ENCODE peak calls at places on chromosomes 6 and 20, in eight cellular contexts. H is cardiac fibroblast, F is mesothelial cell of epicardium, C is endothelial cell, U is AG09319, B is B cell, Z is brain microvascular endothelial cell, T is GM10248. M is an unnamed sample.

GRCh38 chr6:33952016-33952415 is 148.2 kb upstream of the MLN start:
- DNase-seq in B (no peak), F (no peak), C (no peak), H (no peak), T (no peak), Z (no peak), U (no peak), M (no peak)

GRCh38 chr20:967796-968742 is 34.0 kb downstream of the RSPO4 start:
- DNase-seq in F (no peak), Z (peak), H (peak), C (no peak), U (no peak), B (no peak), T (no peak), M (peak)

GRCh38 chr6:54525731-54526130 is 217.5 kb downstream of the TINAG start:
- DNase-seq in F (no peak), H (peak), Z (peak), U (no peak), B (no peak), T (no peak), C (no peak), M (no peak)

GRCh38 chr6:8177721-8178120 is 75.4 kb upstream of the EEF1E1 start:
- DNase-seq in F (no peak), Z (no peak), C (no peak), H (no peak), U (no peak), T (no peak), B (no peak), M (no peak)

GRCh38 chr20:14067631-14068030 is 72.3 kb downstream of the MACROD2 start:
- DNase-seq in C (no peak), B (no peak), U (no peak), H (no peak), T (no peak), F (no peak), Z (no peak), M (no peak)

GRCh38 chr6:45423901-45424627 is 46.3 kb upstream of the SUPT3H start:
- DNase-seq in U (no peak), F (no peak), B (no peak), Z (no peak), T (peak), C (peak), H (no peak), M (no peak)

GRCh38 chr6:42028234-42029061 is 21.9 kb upstream of the TAF8 start:
- DNase-seq in Z (peak), B (no peak), T (no peak), H (peak), F (no peak), U (no peak), C (no peak), M (no peak)

GRCh38 chr6:46288863-46289262 is 118.1 kb upstream of the ENPP5 start:
- DNase-seq in T (no peak), U (no peak), H (no peak), F (no peak), C (no peak), B (no peak), Z (no peak), M (no peak)

GRCh38 chr6:84227434-84228197 is at the start of gene CEP162:
- DNase-seq in U (peak), B (peak), Z (peak), H (peak), T (peak), F (peak), C (peak), M (peak)

GRCh38 chr20:9412309-9412708 is 102.1 kb upstream of the LAMP5 start:
- DNase-seq in Z (no peak), B (no peak), U (no peak), H (no peak), T (peak), C (no peak), F (no peak), M (no peak)

GRCh38 chr20:51628533-51629398 is 86.2 kb upstream of the NFATC2 start:
- DNase-seq in T (no peak), B (no peak), U (no peak), C (no peak), H (peak), Z (peak), F (no peak), M (no peak)

GRCh38 chr6:16700202-16700997 is 60.9 kb downstream of the ATXN1 start:
- DNase-seq in U (no peak), B (no peak), H (no peak), C (peak), Z (no peak), T (no peak), F (no peak), M (no peak)

GRCh38 chr6:144283781-144284473 is 1.2 kb upstream of the UTRN start:
- DNase-seq in U (no peak), T (no peak), F (no peak), B (no peak), H (peak), C (no peak), Z (peak), M (no peak)

GRCh38 chr6:44974511-44974910 is 353.6 kb upstream of the RUNX2 start:
- DNase-seq in U (no peak), Z (no peak), B (no peak), F (no peak), H (no peak), C (no peak), T (no peak), M (no peak)

GRCh38 chr20:7161690-7162089 is 394.2 kb downstream of the BMP2 start:
- DNase-seq in U (no peak), F (no peak), B (no peak), C (peak), T (no peak), Z (peak), H (peak), M (peak)

DNA sequence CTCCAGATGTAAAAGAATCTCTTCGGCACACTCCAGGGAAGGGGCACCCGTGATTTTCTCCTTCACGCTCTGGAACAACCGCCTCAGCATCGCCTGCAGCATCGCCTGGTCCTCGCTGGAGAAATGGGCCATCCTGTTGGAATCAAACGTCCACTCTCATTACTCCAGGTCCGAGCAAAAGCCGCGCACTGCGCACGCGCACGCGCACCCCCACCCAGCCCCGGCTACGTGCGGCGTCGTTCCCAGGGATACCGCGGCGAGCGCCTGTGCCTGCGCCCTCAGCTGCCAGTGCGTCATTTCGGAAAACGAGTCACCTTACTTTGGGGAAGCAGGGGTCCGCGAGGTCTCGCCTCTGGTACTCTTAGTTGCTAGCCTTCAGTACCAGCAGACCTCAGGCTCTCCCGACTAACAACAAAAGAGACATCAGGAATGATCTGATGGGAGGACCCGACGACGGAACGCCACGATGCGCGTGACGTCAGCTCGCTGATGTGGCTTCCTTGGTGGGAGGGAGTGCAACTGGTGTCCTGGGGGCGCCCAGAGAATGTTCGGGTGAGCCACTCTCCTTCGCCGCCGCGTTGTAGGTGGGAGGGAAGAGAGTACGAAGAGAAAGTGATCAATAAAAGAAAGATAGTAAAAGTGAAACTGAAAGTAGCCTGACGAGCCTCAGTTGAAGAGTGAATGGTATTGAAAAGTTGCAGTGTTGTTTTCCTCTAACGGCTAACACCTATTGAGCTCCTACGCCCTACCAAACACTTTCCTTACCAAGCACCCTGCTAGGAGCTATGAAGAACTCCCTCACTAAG is at the start of gene TBC1D32:
- DNase-seq in B (peak), Z (peak), H (peak), U (peak), T (peak), F (peak), C (peak), M (peak)
- TF ChIP-seq CTCF in B (no peak), Z (no peak), H (no peak), U (no peak), T (no peak), F (no peak), C (no peak), M (no peak)

DNA sequence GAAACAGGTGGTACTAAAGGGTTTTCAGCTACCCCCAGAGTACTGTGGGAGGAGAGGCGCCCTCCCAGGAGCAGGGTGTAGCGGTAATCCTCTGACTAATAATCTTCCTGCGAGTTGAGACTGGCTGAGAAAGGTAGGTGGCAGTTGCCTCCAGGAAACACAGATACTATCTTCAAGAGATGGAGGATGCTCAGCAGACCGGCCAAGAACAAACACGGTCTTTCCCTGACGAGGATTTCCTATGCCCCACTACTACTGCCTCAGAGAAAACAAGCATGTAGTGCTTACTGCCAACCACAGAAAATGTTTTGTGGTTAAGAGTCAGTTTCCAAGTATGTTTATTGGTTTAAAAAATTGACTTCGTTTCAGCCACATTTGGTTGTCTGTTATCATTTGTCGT is 26.8 kb downstream of the C6orf89 start:
- DNase-seq in T (peak), F (no peak), C (peak), B (no peak), Z (peak), H (peak), U (peak), M (no peak)
- TF ChIP-seq CTCF in T (no peak), F (no peak), C (peak), B (no peak), Z (peak), H (no peak), U (no peak), M (no peak)

DNA sequence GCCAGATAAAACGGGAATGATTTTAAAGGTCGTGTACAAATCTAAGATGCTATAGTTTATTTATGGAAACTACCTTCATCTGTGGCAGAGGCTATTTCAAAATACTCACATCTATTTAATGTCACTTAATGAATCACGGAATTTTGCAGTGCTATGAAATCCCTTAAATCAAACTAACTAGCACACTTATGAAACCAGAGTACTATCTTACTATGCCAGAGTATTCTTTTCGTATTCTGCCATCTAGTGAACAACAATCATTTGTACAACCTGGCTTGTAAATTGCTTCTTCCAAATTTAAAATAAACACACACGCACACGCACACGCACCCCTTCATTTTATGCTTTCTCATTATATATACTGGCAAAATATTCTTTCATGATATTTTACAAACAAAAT is 78.0 kb upstream of the BMP5 start:
- DNase-seq in B (no peak), C (no peak), H (peak), T (no peak), U (peak), F (no peak), Z (peak), M (no peak)
- TF ChIP-seq CTCF in B (no peak), C (no peak), H (peak), T (no peak), U (peak), F (no peak), Z (peak), M (no peak)

GRCh38 chr6:168451805-168452204 is 10.8 kb downstream of the SMOC2 start:
- DNase-seq in Z (no peak), T (no peak), F (no peak), C (no peak), H (no peak), U (no peak), B (no peak), M (no peak)
- TF ChIP-seq CTCF in Z (no peak), T (no peak), F (no peak), C (peak), H (peak), U (no peak), B (no peak), M (peak)

GRCh38 chr6:36053878-36054277 is 26.3 kb downstream of the MAPK14 start:
- DNase-seq in T (no peak), Z (no peak), C (no peak), F (no peak), H (no peak), U (no peak), B (no peak), M (no peak)

GRCh38 chr6:36054965-36055364 is 27.4 kb downstream of the MAPK14 start:
- DNase-seq in B (no peak), Z (no peak), U (no peak), F (no peak), H (no peak), C (no peak), T (no peak), M (no peak)

GRCh38 chr6:36054415-36054814 is 26.8 kb downstream of the MAPK14 start:
- DNase-seq in H (no peak), T (no peak), B (no peak), Z (no peak), C (no peak), F (no peak), U (no peak), M (no peak)

GRCh38 chr6:36052092-36052491 is 24.5 kb downstream of the MAPK14 start:
- DNase-seq in U (no peak), B (no peak), C (no peak), T (no peak), Z (no peak), F (no peak), H (no peak), M (no peak)

GRCh38 chr6:36056178-36056577 is 28.6 kb downstream of the MAPK14 start:
- DNase-seq in F (no peak), Z (no peak), T (no peak), U (no peak), H (no peak), B (no peak), C (no peak), M (no peak)
- TF ChIP-seq CTCF in F (no peak), Z (no peak), T (no peak), U (no peak), H (no peak), B (no peak), C (no peak), M (no peak)

GRCh38 chr6:160344281-160344680 is 3.9 kb upstream of the SLC22A3 start:
- DNase-seq in U (no peak), T (no peak), Z (no peak), C (no peak), F (no peak), H (peak), B (no peak), M (no peak)

GRCh38 chr6:160348209-160348551 is at the start of gene SLC22A3:
- DNase-seq in B (no peak), C (peak), T (no peak), Z (no peak), H (peak), U (no peak), F (peak), M (no peak)

GRCh38 chr6:160349837-160350236 is 1.7 kb downstream of the SLC22A3 start:
- DNase-seq in C (no peak), Z (no peak), T (no peak), F (no peak), B (no peak), U (no peak), H (no peak), M (no peak)

GRCh38 chr6:160347259-160348208 is 644 bp upstream of the SLC22A3 start:
- DNase-seq in C (peak), Z (no peak), H (no peak), B (no peak), T (no peak), F (no peak), U (no peak), M (peak)

DNA sequence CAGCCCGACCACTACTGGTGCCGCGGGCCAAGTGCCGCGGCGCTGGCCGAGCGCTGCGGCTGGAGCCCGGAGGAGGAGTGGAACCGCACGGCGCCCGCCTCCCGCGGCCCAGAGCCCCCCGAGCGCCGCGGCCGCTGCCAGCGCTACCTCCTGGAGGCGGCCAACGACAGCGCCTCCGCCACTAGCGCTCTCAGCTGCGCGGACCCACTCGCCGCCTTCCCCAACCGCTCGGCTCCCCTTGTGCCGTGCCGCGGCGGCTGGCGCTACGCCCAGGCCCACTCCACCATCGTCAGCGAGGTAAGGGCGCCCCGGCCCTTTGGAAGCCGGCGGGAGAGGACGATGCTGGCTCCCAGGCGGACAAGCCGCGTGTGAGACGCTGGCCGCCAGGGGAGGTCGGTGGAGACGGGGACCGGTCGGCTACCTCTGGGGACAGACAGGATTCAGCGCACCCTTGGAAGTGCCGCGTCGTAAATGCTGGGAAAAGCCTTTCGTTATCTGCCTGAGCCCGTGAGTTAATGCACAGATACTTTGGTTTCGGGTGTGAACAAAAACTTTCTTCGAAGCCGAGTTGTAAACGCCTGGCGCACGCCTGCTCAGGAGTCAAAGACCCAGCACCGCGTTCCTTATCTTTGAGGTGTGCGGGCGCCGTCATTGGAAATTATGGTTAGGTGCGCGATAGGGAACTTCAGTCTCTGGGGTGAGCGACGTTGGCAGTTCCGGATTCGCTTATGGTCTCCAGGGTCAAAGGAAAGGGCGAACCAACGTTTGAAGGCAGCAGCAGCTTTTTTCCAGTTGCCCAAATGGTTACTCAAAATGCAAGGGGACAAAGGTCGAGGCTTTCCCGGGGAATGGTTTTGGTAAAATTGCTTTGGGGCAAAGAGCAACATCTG is 619 bp downstream of the SLC22A3 start:
- DNase-seq in T (no peak), H (peak), U (no peak), C (peak), Z (no peak), B (no peak), F (peak), M (peak)
- TF ChIP-seq CTCF in T (no peak), H (no peak), U (peak), C (no peak), Z (peak), B (no peak), F (no peak), M (no peak)

GRCh38 chr6:30896541-30896940 is 11.5 kb upstream of the GTF2H4 start:
- DNase-seq in F (no peak), H (no peak), Z (no peak), C (no peak), U (no peak), T (no peak), B (no peak), M (no peak)

GRCh38 chr6:30894381-30894780 is 10.1 kb downstream of the DDR1 start:
- DNase-seq in T (no peak), F (no peak), C (no peak), U (no peak), Z (no peak), B (no peak), H (no peak), M (no peak)

GRCh38 chr6:30895343-30895742 is 11.0 kb downstream of the DDR1 start:
- DNase-seq in F (no peak), Z (no peak), U (no peak), B (no peak), C (no peak), T (no peak), H (no peak), M (no peak)

GRCh38 chr6:30893666-30894065 is 9.3 kb downstream of the DDR1 start:
- DNase-seq in U (no peak), H (no peak), C (no peak), F (no peak), B (no peak), T (no peak), Z (no peak), M (no peak)

DNA sequence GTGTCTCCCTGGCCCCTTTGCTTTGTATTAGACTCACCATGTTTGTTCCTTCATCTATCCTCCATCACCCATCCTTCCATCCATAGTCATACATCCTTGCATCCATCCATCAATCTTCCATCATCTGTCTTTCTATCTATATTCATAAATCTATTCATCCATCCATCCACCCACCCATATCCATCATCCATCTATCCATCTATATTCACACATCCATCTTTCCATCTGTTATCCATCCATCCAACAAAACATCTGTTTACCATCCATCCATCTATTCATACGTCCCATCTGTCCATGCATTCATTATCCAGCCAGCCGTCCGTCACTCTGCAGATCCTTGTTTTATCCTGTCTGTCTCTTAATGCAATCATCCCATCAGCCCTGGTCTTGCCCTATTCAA is 10.6 kb downstream of the DDR1 start:
- DNase-seq in H (no peak), Z (no peak), U (no peak), C (no peak), T (no peak), B (no peak), F (no peak), M (no peak)
- TF ChIP-seq CTCF in H (no peak), Z (no peak), U (no peak), C (no peak), T (no peak), B (no peak), F (no peak), M (no peak)

GRCh38 chr6:122578961-122579360 is 31.2 kb upstream of the PKIB start:
- DNase-seq in U (no peak), H (no peak), F (no peak), C (no peak), B (no peak), T (no peak), Z (no peak), M (no peak)

GRCh38 chr6:122576888-122577287 is 33.3 kb upstream of the PKIB start:
- DNase-seq in H (no peak), B (no peak), F (no peak), C (no peak), U (no peak), T (no peak), Z (no peak), M (no peak)

DNA sequence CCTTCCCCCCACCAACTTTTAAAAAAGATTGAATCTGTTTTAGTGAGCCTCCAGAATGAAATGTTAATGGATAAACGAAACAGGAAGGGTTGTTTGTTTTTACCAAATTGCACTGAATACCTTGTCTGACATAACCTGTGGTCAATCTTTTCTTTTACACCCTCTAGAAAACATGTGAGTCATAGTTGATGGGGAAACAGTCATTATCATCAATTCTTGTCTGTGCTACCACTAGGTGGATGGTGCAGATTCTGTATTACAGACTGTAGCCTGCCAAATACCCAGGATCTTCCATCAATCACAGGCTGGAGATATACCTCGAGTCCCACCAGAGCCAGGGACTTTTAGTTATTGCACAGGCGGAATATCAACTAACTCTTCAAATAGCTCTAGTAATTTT is 29.5 kb upstream of the PKIB start:
- DNase-seq in Z (no peak), T (no peak), U (no peak), F (no peak), B (no peak), H (no peak), C (no peak), M (peak)
- TF ChIP-seq CTCF in Z (peak), T (no peak), U (no peak), F (no peak), B (no peak), H (no peak), C (no peak), M (peak)

GRCh38 chr6:4645713-4646356 is 130.4 kb upstream of the CDYL start:
- DNase-seq in F (no peak), U (no peak), C (no peak), H (no peak), B (no peak), Z (no peak), T (no peak), M (no peak)
- TF ChIP-seq CTCF in F (no peak), U (no peak), C (no peak), H (peak), B (no peak), Z (peak), T (no peak), M (no peak)